ENCODE peak calls at places on chromosomes 5 and 9, in seven cellular contexts. V, N, U, S, W, L and Q are unnamed samples. For H3K36me3, the result is how much of the 10 kb centered on the place peaks cover.

GRCh38 chr9:113176748-113177147 is 25.9 kb downstream of the SLC31A2 start:
- DNase-seq in W (no peak), S (no peak), N (no peak), L (no peak), U (no peak), V (no peak), Q (no peak)

GRCh38 chr9:81416476-81417298 is 272.7 kb downstream of the TLE1 start:
- DNase-seq in U (no peak), V (no peak), N (no peak), L (no peak), S (no peak), W (no peak), Q (no peak)

GRCh38 chr9:7802666-7803065 is 3.1 kb upstream of the DMAC1 start:
- DNase-seq in U (no peak), W (no peak), V (no peak), L (no peak), N (no peak), S (peak), Q (peak)

GRCh38 chr9:6467006-6467625 is 54.1 kb downstream of the UHRF2 start:
- DNase-seq in S (no peak), N (no peak), L (no peak), U (no peak), V (no peak), W (no peak), Q (peak)

GRCh38 chr9:114856210-114856941 is 50.5 kb upstream of the TNFSF15 start:
- DNase-seq in L (no peak), U (no peak), S (no peak), V (no peak), W (no peak), N (no peak), Q (peak)

GRCh38 chr5:10481241-10481932 is 39.7 kb downstream of the ROPN1L start:
- DNase-seq in W (no peak), S (peak), L (no peak), N (peak), V (no peak), U (no peak), Q (no peak)

GRCh38 chr5:107204413-107204812 is 466.3 kb downstream of the EFNA5 start:
- DNase-seq in L (no peak), U (no peak), N (no peak), S (no peak), W (no peak), V (no peak), Q (no peak)

GRCh38 chr5:116675628-116675910 is 100.9 kb upstream of the SEMA6A start:
- DNase-seq in W (no peak), V (no peak), N (no peak), S (no peak), L (no peak), U (no peak), Q (no peak)

GRCh38 chr5:56838409-56839039 is 23.2 kb downstream of the MAP3K1 start:
- DNase-seq in W (peak), S (peak), V (no peak), L (no peak), U (no peak), N (no peak), Q (peak)

GRCh38 chr9:113350338-113350672 is 964 bp downstream of the BSPRY start:
- DNase-seq in S (no peak), W (no peak), N (no peak), L (no peak), V (no peak), U (no peak), Q (no peak)

GRCh38 chr9:128163523-128164331 is 3.7 kb downstream of the BBLN start:
- DNase-seq in W (no peak), U (no peak), V (no peak), S (no peak), N (peak), L (peak), Q (peak)

GRCh38 chr5:93404246-93404645 is 176.8 kb downstream of the NR2F1-AS1 start:
- DNase-seq in U (no peak), W (no peak), N (no peak), S (no peak), V (no peak), L (no peak), Q (no peak)

GRCh38 chr5:6183391-6184390 is 194.7 kb downstream of the MED10 start:
- DNase-seq in V (no peak), W (no peak), U (no peak), N (no peak), S (no peak), L (no peak), Q (no peak)

GRCh38 chr9:94812343-94812742 is 85.8 kb downstream of the AOPEP start:
- DNase-seq in L (no peak), V (no peak), N (no peak), U (no peak), W (no peak), S (peak), Q (peak)

GRCh38 chr5:30981576-30981975 is 211.9 kb upstream of the CDH6 start:
- DNase-seq in N (no peak), S (no peak), W (no peak), L (no peak), V (no peak), U (no peak), Q (no peak)

GRCh38 chr9:124251605-124252366 is 6.0 kb upstream of the NEK6 start:
- DNase-seq in U (peak), W (peak), N (no peak), V (no peak), L (no peak), S (peak), Q (no peak)

GRCh38 chr5:143494595-143494994 is 91.1 kb upstream of the NR3C1 start:
- DNase-seq in L (no peak), U (no peak), V (no peak), S (no peak), N (no peak), W (no peak), Q (no peak)

GRCh38 chr9:102047549-102047948 is 309.1 kb upstream of the GRIN3A start:
- DNase-seq in L (no peak), V (no peak), S (no peak), W (no peak), N (no peak), U (no peak), Q (no peak)

GRCh38 chr5:97986069-97986468 is 787.4 kb upstream of the RGMB start:
- DNase-seq in L (no peak), N (no peak), V (no peak), S (peak), W (no peak), U (no peak), Q (peak)

GRCh38 chr5:96434201-96434645 is 1.2 kb upstream of the PCSK1 start:
- DNase-seq in S (peak), U (peak), V (peak), N (no peak), L (peak), W (peak), Q (peak)

GRCh38 chr9:16626577-16627130 is 243.8 kb downstream of the BNC2 start:
- DNase-seq in V (no peak), U (no peak), W (peak), N (no peak), S (peak), L (no peak), Q (peak)

GRCh38 chr5:123028222-123028621 is 8.3 kb downstream of the PPIC start:
- DNase-seq in U (no peak), S (no peak), W (no peak), L (no peak), V (no peak), N (no peak), Q (no peak)

GRCh38 chr5:95892784-95893354 is 68.8 kb downstream of the ELL2 start:
- DNase-seq in S (peak), V (peak), L (no peak), U (no peak), N (no peak), W (peak), Q (no peak)

GRCh38 chr5:104513621-104514020 is 951.0 kb upstream of the NUDT12 start:
- DNase-seq in W (no peak), U (no peak), N (no peak), S (no peak), L (no peak), V (no peak), Q (no peak)

GRCh38 chr5:170070556-170071412 is 34.9 kb upstream of the FOXI1 start:
- DNase-seq in U (peak), N (no peak), L (no peak), W (peak), S (peak), V (peak), Q (peak)

GRCh38 chr5:138696501-138696900 is 56.7 kb upstream of the CTNNA1 start:
- DNase-seq in S (peak), N (no peak), V (no peak), U (no peak), W (no peak), L (no peak), Q (peak)

GRCh38 chr5:157352756-157353340 is 86.9 kb downstream of the CYFIP2 start:
- DNase-seq in U (no peak), S (no peak), V (no peak), L (no peak), N (no peak), W (no peak), Q (no peak)

GRCh38 chr5:171367424-171368370 is 20.0 kb upstream of the NPM1 start:
- DNase-seq in N (peak), U (no peak), V (no peak), W (no peak), L (no peak), S (no peak), Q (no peak)

GRCh38 chr5:99775189-99775588 is 760.0 kb upstream of the FAM174A start:
- DNase-seq in U (no peak), L (no peak), W (no peak), V (no peak), S (no peak), N (no peak), Q (no peak)

GRCh38 chr5:106843812-106844416 is 826.8 kb downstream of the EFNA5 start:
- DNase-seq in S (peak), W (no peak), V (no peak), U (no peak), N (no peak), L (no peak), Q (peak)

GRCh38 chr5:109483395-109483974 is 73.7 kb upstream of the PJA2 start:
- DNase-seq in L (no peak), N (no peak), S (no peak), W (no peak), U (no peak), V (no peak), Q (no peak)

GRCh38 chr9:130062750-130063149 is 9.0 kb downstream of the GPR107 start:
- DNase-seq in N (no peak), S (no peak), U (no peak), L (no peak), V (no peak), W (no peak), Q (no peak)

GRCh38 chr9:93665566-93666278 is 89.3 kb downstream of the PHF2 start:
- DNase-seq in L (peak), V (no peak), N (peak), W (peak), U (peak), S (no peak), Q (no peak)

GRCh38 chr9:93667006-93667405 is 90.6 kb downstream of the PHF2 start:
- DNase-seq in S (no peak), V (no peak), W (peak), N (peak), U (peak), L (peak), Q (no peak)

GRCh38 chr9:93665128-93665565 is 88.8 kb downstream of the PHF2 start:
- DNase-seq in L (no peak), V (no peak), N (peak), W (peak), U (peak), S (no peak), Q (no peak)

GRCh38 chr9:93667627-93668026 is 91.2 kb downstream of the PHF2 start:
- DNase-seq in N (peak), V (no peak), W (no peak), L (no peak), U (no peak), S (no peak), Q (no peak)

DNA sequence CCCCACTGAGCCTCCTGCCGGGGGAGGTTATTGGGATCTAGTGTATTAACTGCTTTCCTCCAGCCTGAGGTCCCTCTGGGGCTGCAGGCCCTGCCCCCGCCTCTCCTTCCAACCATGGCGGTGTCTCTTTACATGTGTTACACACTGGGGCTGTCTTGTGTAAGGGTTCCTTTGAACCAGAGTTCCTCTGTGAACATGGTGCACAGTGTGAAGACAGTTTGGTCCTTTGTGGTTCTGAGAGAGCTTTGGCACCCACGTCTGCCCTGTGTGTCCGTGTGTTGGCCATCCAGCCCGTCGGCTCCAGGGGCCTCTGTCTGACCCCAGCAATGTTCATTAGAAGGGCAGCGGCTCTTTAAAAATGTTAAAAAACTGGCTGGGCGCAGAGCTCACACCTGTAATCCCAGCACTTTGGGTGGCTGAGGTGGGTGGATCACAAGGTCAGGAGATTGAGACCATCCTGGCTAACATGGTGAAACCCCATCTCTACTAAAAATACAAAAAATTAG is 89.9 kb downstream of the PHF2 start:
- DNase-seq in U (peak), S (no peak), W (peak), V (no peak), L (no peak), N (peak), Q (no peak)
- H3K36me3 ChIP-seq in U (under half), S (under half), W (under half), V (under half), L (under half), N (half or more), Q (under half)

DNA sequence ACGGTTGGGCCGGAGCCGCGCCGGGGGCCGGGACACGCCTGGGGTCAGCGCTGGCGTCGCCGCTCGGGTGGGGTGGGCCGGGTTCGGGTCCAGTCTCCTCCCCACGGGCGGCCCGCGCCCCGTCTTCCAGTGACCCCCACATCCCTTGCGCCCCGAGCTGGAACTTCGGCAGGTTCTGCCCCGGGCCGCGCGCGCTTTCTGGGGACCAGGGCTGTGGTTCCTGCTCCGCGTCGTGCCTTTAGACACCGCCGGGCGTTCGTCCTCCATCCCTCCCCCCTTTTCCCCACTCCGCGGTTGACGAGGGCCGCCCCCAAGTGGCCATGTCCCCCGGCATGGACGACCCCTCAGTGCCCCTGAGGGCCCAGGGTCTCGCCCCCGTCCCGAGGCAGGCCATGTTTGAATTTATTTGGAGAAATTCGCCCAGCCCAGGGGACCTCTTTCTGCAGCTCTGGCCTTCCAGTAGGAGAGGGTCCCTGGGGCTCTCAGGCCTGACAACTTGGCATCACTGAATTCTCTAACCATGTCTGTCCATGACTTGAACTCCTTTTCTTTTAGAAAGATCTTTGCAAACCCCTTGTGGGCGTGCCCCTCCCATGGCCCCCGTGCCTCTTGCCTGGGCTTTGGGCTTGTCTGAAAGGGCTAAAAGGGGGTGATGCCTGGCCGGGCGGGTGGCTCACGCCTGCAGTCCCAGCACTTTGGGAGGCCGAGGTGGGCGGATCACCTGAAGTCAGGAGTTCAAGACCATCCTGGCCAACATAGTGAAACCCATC is 3.4 kb upstream of the SQSTM1 start:
- DNase-seq in U (peak), V (no peak), L (no peak), N (peak), S (no peak), W (no peak), Q (no peak)
- TF ChIP-seq CTCF in U (no peak), V (no peak), L (no peak), N (no peak), S (no peak), W (no peak), Q (no peak)

DNA sequence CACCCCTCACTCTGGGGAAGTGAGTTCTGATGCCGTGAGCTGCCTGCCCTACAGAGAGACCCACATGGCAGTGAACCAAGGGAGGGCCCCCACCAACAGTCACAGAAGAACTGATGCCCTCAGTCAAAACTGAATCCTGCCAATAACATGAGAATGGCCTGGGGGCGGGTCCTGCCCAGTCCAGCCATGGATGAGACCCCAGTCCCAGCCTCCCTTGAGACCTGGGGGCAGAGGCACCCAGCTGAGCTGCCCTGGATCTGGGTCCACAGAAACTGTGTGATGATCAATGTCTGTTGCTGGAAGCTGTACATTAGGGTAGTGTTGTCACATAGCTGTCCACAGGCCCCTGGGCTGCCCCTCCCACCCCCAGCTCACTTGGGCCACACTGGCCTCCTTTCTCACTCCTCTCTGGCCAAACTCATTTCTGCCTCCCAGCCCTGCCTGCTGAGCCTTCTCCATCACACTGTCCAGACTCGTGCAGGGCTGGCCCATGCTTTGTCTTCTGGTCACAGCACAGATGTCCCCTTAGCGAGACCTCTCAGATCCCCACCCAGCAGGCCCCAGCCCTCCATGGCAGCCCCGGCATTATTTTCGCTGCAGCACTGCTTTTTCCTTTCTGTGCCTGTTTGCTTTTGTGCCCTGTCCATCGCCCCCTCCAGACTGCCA is 16.8 kb downstream of the GBGT1 start:
- DNase-seq in L (no peak), S (no peak), N (no peak), W (no peak), V (no peak), U (no peak), Q (no peak)
- H3K4me3 ChIP-seq in L (no peak), S (peak), N (no peak), W (no peak), V (no peak), U (peak), Q (no peak)

DNA sequence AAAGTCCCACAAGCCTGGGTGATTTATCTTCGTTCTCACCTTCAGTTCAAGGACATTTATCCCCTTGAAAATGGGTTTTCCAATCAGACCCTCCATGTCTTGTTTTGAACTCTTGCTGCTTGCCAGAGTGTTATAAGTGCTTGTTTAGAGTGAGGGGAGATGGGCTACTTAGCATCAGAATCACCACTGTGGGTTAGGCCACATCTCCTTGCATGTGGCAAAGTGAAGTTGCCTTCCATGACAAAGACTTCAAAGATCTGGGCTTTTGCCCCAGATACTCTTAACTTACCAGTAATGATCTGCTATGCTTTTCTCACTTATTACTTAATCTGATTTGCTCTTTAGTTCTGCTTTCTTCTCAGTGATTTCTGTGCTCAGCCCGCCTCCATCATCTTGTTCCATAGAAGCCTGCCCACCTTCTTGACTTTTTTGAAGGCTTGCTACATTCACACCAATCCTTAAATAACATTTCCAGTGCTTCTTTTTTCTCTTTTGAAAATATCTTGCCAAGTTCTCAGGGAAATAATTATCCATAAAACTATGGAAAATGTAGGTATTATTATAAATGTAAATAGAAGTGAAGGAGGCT is 39.0 kb downstream of the GPR21 start:
- DNase-seq in U (no peak), V (no peak), L (no peak), S (no peak), W (no peak), N (no peak), Q (no peak)
- H3K36me3 ChIP-seq in U (half or more), V (under half), L (under half), S (under half), W (under half), N (half or more), Q (under half)